ENCODE peak calls at places on chromosomes 6 and 20, in seven cellular contexts. K is activated T-cell treated with anti-CD3 and anti-CD28 coated beads, Interleukin-2, amount 50 U/mL, for 48 hours; N is NCI-H69; V is stimulated activated CD4-positive, alpha-beta T cell treated with anti-CD3 and anti-CD28 coated beads, Interleukin-1b, Interleukin-23, amount 100 ng/mL, for 48 hours; S is left cardiac atrium; F is glutamatergic neuron; U is activated CD4-positive, alpha-beta T cell treated with anti-CD3 and anti-CD28 coated beads, Interleukin-2, amount 50 U/mL, for 4 hours. B is an unnamed sample.

GRCh38 chr6:169935348-169935718 is 183.9 kb downstream of the ERMARD start:
- DNase-seq in F (no peak), S (no peak), V (no peak), K (no peak), N (no peak), U (no peak), B (no peak)

GRCh38 chr6:134081506-134081905 is 29.1 kb upstream of the SLC2A12 start:
- DNase-seq in F (no peak), K (no peak), S (no peak), N (peak; percentile 42), U (no peak), V (no peak), B (no peak)

GRCh38 chr6:26311385-26312095 is 53.5 kb upstream of the BTN3A2 start:
- DNase-seq in K (peak; percentile 78), N (peak; percentile 94), F (no peak), S (no peak), V (peak; percentile 65), U (no peak), B (no peak)

GRCh38 chr20:24100370-24101011 is 111.9 kb upstream of the GGTLC1 start:
- DNase-seq in S (peak; percentile 42), F (peak; percentile 68), V (peak; percentile 55), N (peak; percentile 66), K (peak; percentile 65), U (peak; percentile 35), B (no peak)

GRCh38 chr6:166966268-166966667 is 9.9 kb upstream of the RNASET2 start:
- DNase-seq in V (no peak), K (no peak), F (no peak), U (no peak), S (no peak), N (no peak), B (no peak)

GRCh38 chr6:12343440-12344162 is 53.4 kb downstream of the EDN1 start:
- DNase-seq in N (peak; percentile 22), F (no peak), S (no peak), U (no peak), V (no peak), K (no peak), B (no peak)

GRCh38 chr6:1238040-1238439 is 73.9 kb upstream of the FOXQ1 start:
- DNase-seq in N (no peak), S (no peak), K (no peak), U (no peak), V (no peak), F (no peak), B (no peak)

GRCh38 chr6:119586250-119586882 is 236.8 kb upstream of the MAN1A1 start:
- DNase-seq in V (no peak), U (no peak), F (no peak), K (no peak), S (no peak), N (peak; percentile 32), B (no peak)

GRCh38 chr20:38231786-38232130 is 28.8 kb downstream of the KIAA1755 start:
- DNase-seq in S (peak; percentile 68), V (no peak), U (no peak), F (no peak), K (no peak), N (no peak), B (no peak)

GRCh38 chr20:11995750-11996567 is 78.3 kb downstream of the BTBD3 start:
- DNase-seq in N (peak; percentile 72), V (no peak), K (no peak), S (no peak), U (no peak), F (no peak), B (no peak)

GRCh38 chr6:83467620-83468036 is 36.8 kb upstream of the ME1 start:
- DNase-seq in F (no peak), N (no peak), S (peak; percentile 33), K (no peak), V (no peak), U (no peak), B (no peak)

GRCh38 chr6:36249010-36249409 is 20.9 kb upstream of the PNPLA1 start:
- DNase-seq in F (no peak), N (peak; percentile 9), S (no peak), U (no peak), K (no peak), V (no peak), B (no peak)

GRCh38 chr6:138657026-138657425 is 116.5 kb upstream of the CCDC28A start:
- DNase-seq in S (no peak), U (no peak), F (no peak), K (no peak), V (no peak), N (peak; percentile 44), B (no peak)

GRCh38 chr6:158715330-158716311 is 65.8 kb downstream of the SYTL3 start:
- DNase-seq in N (no peak), S (no peak), U (no peak), F (no peak), V (no peak), K (no peak), B (no peak)

GRCh38 chr20:31678389-31679356 is 41.0 kb downstream of the COX4I2 start:
- DNase-seq in F (no peak), U (no peak), N (no peak), K (no peak), S (no peak), V (no peak), B (no peak)

GRCh38 chr6:87391334-87391733 is 16.4 kb upstream of the CFAP206 start:
- DNase-seq in S (no peak), F (peak; percentile 39), V (peak; percentile 2), N (peak; percentile 69), U (no peak), K (no peak), B (no peak)

GRCh38 chr6:16209539-16209938 is 28.8 kb upstream of the GMPR start:
- DNase-seq in V (no peak), K (no peak), F (no peak), U (no peak), S (no peak), N (no peak), B (no peak)

GRCh38 chr20:19735446-19735845 is 22.6 kb upstream of the RIN2 start:
- DNase-seq in S (peak; percentile 82), F (peak; percentile 72), K (peak; percentile 37), N (peak; percentile 87), V (peak; percentile 36), U (no peak), B (peak; percentile 52)

GRCh38 chr20:64110411-64111068 is 3.2 kb upstream of the NPBWR2 start:
- DNase-seq in K (peak; percentile 14), U (no peak), F (peak; percentile 14), N (no peak), S (no peak), V (no peak), B (no peak)

GRCh38 chr6:81856872-81857271 is 104.4 kb upstream of the TENT5A start:
- DNase-seq in F (no peak), U (no peak), S (no peak), N (no peak), V (no peak), K (no peak), B (no peak)

GRCh38 chr20:33373735-33374605 is 27.3 kb downstream of the CDK5RAP1 start:
- DNase-seq in F (no peak), U (no peak), K (no peak), S (no peak), N (peak; percentile 86), V (no peak), B (no peak)

GRCh38 chr20:11159728-11160127 is 485.9 kb upstream of the JAG1 start:
- DNase-seq in N (no peak), S (no peak), U (no peak), F (no peak), V (no peak), K (no peak), B (peak; percentile 10)

GRCh38 chr6:98977606-98978292 is 30.0 kb upstream of the FBXL4 start:
- DNase-seq in U (no peak), K (no peak), V (no peak), N (peak; percentile 92), S (no peak), F (no peak), B (no peak)

GRCh38 chr6:11596640-11597237 is 59.2 kb downstream of the TMEM170B start:
- DNase-seq in V (no peak), U (no peak), S (no peak), N (no peak), K (no peak), F (no peak), B (no peak)

GRCh38 chr20:44745560-44746366 is at the start of gene KCNK15:
- DNase-seq in F (peak; percentile 47), N (peak; percentile 60), K (peak; percentile 64), U (peak; percentile 50), V (peak; percentile 42), S (peak; percentile 76), B (no peak)

GRCh38 chr6:168012431-168013249 is 15.2 kb downstream of the KIF25 start:
- DNase-seq in N (no peak), S (no peak), V (no peak), K (no peak), F (no peak), U (no peak), B (no peak)

GRCh38 chr6:88535296-88535695 is 369.1 kb upstream of the CNR1 start:
- DNase-seq in S (no peak), U (no peak), N (no peak), K (no peak), F (no peak), V (no peak), B (no peak)

GRCh38 chr6:130513770-130514169 is 148.0 kb downstream of the TMEM200A start:
- DNase-seq in S (no peak), F (no peak), N (no peak), U (peak; percentile 15), K (peak; percentile 41), V (peak; percentile 28), B (no peak)

GRCh38 chr6:7903673-7904072 is 6.9 kb downstream of the TXNDC5 start:
- DNase-seq in N (no peak), F (no peak), S (no peak), U (no peak), K (no peak), V (no peak), B (no peak)

GRCh38 chr20:37366749-37367148 is 20.8 kb downstream of the SRC start:
- DNase-seq in U (no peak), N (no peak), K (no peak), V (no peak), F (no peak), S (no peak), B (no peak)

GRCh38 chr6:27507041-27507956 is 34.4 kb upstream of the ZNF184 start:
- DNase-seq in K (no peak), U (no peak), V (no peak), S (no peak), N (no peak), F (no peak), B (no peak)

GRCh38 chr6:113328886-113329381 is 528.2 kb upstream of the MARCKS start:
- DNase-seq in S (no peak), V (no peak), K (no peak), F (no peak), U (no peak), N (no peak), B (no peak)